ENCODE peak calls at places on chromosomes 3 and 15, in seven cellular contexts. Z is HepG2; H is cardiac fibroblast; U is CD8-positive, alpha-beta T cell; L is GM06990; N is WERI-Rb-1; G is AG04449. B is an unnamed sample.

GRCh38 chr3:99845999-99846398 is 28.3 kb downstream of the CMSS1 start:
- DNase-seq in U (no peak), H (no peak), L (no peak), G (no peak), N (no peak), Z (no peak), B (no peak)

GRCh38 chr3:119035014-119035346 is 334 bp upstream of the IGSF11 start:
- DNase-seq in U (no peak), L (no peak), Z (no peak), H (no peak), G (no peak), N (no peak), B (no peak)

GRCh38 chr3:155323063-155323666 is 29.7 kb upstream of the STRIT1 start:
- DNase-seq in H (peak), N (peak), Z (peak), U (no peak), L (no peak), G (peak), B (peak)

GRCh38 chr3:137163241-137163916 is 205.6 kb downstream of the IL20RB start:
- DNase-seq in N (peak), Z (no peak), L (no peak), U (no peak), H (no peak), G (no peak), B (no peak)

GRCh38 chr3:61563614-61564404 is 2.4 kb downstream of the PTPRG start:
- DNase-seq in H (peak), N (peak), G (no peak), L (peak), Z (no peak), U (no peak), B (no peak)

GRCh38 chr3:155560594-155560993 is 184.3 kb downstream of the PLCH1 start:
- DNase-seq in U (no peak), Z (no peak), L (no peak), N (no peak), G (no peak), H (no peak), B (no peak)

GRCh38 chr3:168093229-168093628 is 2.5 kb downstream of the GOLIM4 start:
- DNase-seq in L (no peak), N (no peak), G (no peak), Z (no peak), U (no peak), H (no peak), B (no peak)

GRCh38 chr3:77139665-77140064 is 99.8 kb downstream of the ROBO2 start:
- DNase-seq in Z (no peak), G (no peak), H (no peak), N (no peak), U (no peak), L (no peak), B (no peak)

GRCh38 chr3:179716811-179717210 is 64.0 kb downstream of the USP13 start:
- DNase-seq in Z (no peak), L (no peak), H (peak), N (no peak), G (peak), U (no peak), B (peak)

GRCh38 chr3:94162700-94163099 is 99.8 kb downstream of the NSUN3 start:
- DNase-seq in H (no peak), N (no peak), U (no peak), G (no peak), L (no peak), Z (peak), B (no peak)

GRCh38 chr3:185717121-185717520 is 107.7 kb downstream of the IGF2BP2 start:
- DNase-seq in G (peak), H (peak), L (no peak), N (no peak), U (no peak), Z (no peak), B (peak)

GRCh38 chr3:38960953-38961622 is 90.7 kb downstream of the SCN11A start:
- DNase-seq in L (no peak), Z (peak), U (no peak), H (peak), N (peak), G (no peak), B (peak)

GRCh38 chr3:133531981-133532380 is 41.5 kb upstream of the CDV3 start:
- DNase-seq in H (peak), Z (no peak), L (no peak), G (peak), N (no peak), U (no peak), B (peak)

GRCh38 chr15:92603743-92604470 is 51.7 kb downstream of the FAM174B start:
- DNase-seq in U (no peak), H (peak), N (no peak), L (no peak), G (no peak), Z (no peak), B (peak)

GRCh38 chr15:51621917-51622268 is 678 bp downstream of the DMXL2 start:
- DNase-seq in U (no peak), Z (peak), L (no peak), N (peak), G (no peak), H (peak), B (peak)

GRCh38 chr15:39230205-39230916 is 350.5 kb upstream of the THBS1 start:
- DNase-seq in H (peak), G (no peak), U (no peak), Z (no peak), L (no peak), N (no peak), B (peak)

GRCh38 chr3:146131616-146132410 is 29.2 kb downstream of the PLOD2 start:
- DNase-seq in Z (peak), H (peak), G (peak), U (no peak), L (no peak), N (no peak), B (peak)

GRCh38 chr3:162138509-162138908 is 641.9 kb downstream of the OTOL1 start:
- DNase-seq in N (no peak), Z (no peak), G (no peak), U (no peak), L (no peak), H (no peak), B (no peak)

GRCh38 chr15:78739996-78740903 is 71.0 kb downstream of the ADAMTS7 start:
- DNase-seq in Z (peak), H (peak), U (no peak), G (no peak), L (peak), N (peak), B (peak)
- TF ChIP-seq CTCF in Z (peak), H (peak), U (peak), G (peak), L (peak), N (peak), B (peak)

GRCh38 chr3:184496933-184497332 is 64.7 kb upstream of the EPHB3 start:
- DNase-seq in N (no peak), Z (no peak), H (no peak), G (no peak), L (no peak), U (no peak), B (no peak)
- H3K4me3 ChIP-seq in N (no peak), Z (no peak), H (no peak), G (no peak), L (no peak), U (no peak), B (no peak)

DNA sequence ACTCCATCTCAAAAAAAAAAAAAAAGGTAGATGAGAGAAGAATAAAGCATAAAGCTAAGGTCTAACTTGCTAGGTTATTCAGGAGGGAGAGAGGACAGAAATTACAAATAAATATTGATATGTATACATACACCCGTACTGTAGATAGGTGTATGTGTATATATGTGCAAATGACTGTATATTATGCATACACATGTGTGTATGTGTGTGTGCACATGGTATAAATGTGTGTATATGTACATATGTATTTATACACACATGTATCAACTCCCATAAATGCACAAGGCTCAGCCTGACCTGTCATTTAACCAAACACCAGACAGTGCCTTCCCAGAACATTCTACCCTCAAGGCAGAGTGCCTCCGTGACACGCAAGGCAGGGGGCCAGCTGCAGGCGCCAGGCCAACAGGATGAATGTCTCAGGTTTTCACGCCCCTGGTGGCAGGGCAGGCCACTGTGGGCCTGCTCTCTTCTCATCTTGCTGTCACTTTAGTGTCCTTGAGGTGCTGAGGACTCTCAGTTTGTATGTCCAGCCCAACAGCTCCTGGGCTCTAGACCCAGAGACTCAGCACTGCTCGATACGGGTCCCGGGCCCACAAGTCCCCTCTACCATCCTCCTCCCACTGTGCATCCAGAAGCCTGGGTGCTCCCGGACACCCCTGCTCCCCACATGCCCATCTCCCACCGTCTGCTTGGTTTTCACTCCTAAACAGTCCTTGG is 40.4 kb downstream of the TM2D3 start:
- DNase-seq in G (no peak), Z (no peak), H (no peak), U (no peak), L (no peak), N (no peak), B (no peak)
- TF ChIP-seq CTCF in G (no peak), Z (no peak), H (no peak), U (no peak), L (no peak), N (no peak), B (no peak)

GRCh38 chr15:98873441-98874218 is 134.0 kb downstream of the PGPEP1L start:
- DNase-seq in Z (no peak), L (no peak), U (no peak), H (peak), N (no peak), G (no peak), B (peak)
- H3K4me3 ChIP-seq in Z (no peak), L (no peak), U (no peak), H (no peak), N (no peak), G (peak), B (peak)

GRCh38 chr3:58529516-58530353 is 7.3 kb downstream of the ACOX2 start:
- DNase-seq in U (no peak), H (peak), Z (peak), L (no peak), N (peak), G (no peak), B (peak)
- TF ChIP-seq CTCF in U (no peak), H (peak), Z (peak), L (peak), N (peak), G (peak), B (peak)

GRCh38 chr3:43190682-43191081 is 84.8 kb upstream of the POMGNT2 start:
- DNase-seq in N (no peak), U (no peak), Z (no peak), L (no peak), H (peak), G (peak), B (peak)
- H3K4me3 ChIP-seq in N (no peak), U (no peak), Z (no peak), L (no peak), H (no peak), G (no peak), B (no peak)

DNA sequence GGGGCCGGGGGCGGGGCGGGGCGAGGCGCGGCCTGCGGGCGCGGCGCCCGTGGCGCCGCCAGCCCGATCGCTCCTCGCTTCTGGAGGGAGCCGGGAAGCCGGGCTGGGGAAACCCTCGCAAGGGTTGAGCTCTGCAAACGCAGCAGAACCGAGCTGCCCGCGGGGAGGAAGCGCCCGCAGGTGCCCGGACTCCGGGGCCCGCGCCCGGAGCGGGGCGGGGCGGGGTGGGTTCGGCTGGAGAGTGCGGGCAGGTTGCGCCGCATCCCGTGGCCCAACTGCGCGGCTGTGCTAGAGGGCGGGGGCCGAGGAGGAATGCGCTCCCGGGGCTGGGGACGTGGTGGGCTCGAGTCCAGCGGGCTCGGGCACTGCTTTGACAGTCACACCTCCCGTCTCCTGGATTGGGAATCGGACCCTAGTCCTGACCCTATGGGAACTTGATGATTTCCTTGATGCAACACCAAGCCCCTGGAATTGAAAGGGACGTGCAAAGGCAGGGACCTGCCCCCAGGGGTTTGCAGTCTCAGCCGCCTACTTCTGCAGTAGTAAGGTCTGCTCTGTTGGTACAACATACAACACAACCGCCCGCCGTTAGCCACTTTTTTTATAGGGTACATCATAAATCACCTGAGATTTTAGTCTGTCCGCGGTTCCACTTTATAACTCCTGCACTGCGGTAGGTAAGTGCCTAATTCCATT is 34.3 kb downstream of the ZBTB38 start:
- DNase-seq in U (peak), L (peak), Z (peak), H (peak), N (peak), G (no peak), B (peak)
- TF ChIP-seq CTCF in U (no peak), L (no peak), Z (no peak), H (no peak), N (no peak), G (no peak), B (no peak)

GRCh38 chr3:172138792-172139507 is 99.6 kb downstream of the FNDC3B start:
- DNase-seq in L (peak), N (no peak), U (no peak), G (no peak), H (peak), Z (peak), B (peak)

GRCh38 chr3:172139528-172140276 is 100.3 kb downstream of the FNDC3B start:
- DNase-seq in Z (no peak), U (no peak), N (no peak), G (no peak), H (no peak), L (no peak), B (no peak)

GRCh38 chr3:172142074-172143059 is 103.0 kb downstream of the FNDC3B start:
- DNase-seq in G (peak), U (no peak), H (peak), L (peak), N (no peak), Z (no peak), B (peak)

GRCh38 chr3:172143060-172143451 is 103.7 kb downstream of the FNDC3B start:
- DNase-seq in G (no peak), Z (no peak), N (no peak), H (no peak), U (no peak), L (no peak), B (no peak)

DNA sequence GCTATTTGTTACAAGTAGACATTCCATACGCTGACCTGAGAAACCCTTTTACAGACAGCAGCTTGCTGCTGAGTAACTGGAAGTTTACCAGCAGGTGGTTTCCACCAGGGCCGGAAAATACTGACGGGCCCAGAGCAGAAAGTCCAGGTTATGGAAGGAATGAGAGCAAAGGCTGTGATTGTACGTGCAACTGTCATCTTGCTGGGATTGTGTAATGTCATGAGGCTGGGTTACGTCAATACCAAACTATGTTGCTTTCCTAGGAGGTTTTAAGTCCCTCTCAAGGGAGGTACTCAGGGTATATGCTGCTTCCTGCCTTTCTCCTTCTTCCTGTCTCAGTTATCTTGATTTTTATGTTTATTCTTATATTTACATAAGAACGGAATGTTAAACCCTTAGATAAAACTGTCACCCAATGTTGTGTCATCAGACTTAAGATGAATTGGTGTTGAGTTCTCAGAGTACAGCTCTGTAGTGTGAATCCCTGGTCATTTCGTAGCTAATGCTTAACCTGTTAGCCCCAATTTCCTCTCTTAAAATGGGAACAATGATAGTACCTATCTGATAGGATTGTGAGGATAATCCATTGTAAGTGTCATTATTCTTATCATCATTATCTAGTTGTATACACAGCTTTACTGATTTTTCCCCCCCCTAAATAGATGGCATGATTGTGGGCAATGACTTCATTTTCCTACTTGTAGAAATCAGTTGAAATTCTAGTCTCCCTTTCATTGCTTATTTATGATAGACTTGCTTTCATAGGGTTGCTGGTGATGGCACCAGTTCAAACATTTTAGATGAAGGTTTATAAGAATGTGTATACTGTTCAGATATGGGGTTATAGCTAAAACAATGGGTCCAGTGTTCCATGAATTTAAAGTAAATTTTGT is 101.4 kb downstream of the FNDC3B start:
- DNase-seq in G (peak), Z (peak), N (no peak), U (no peak), H (peak), L (no peak), B (peak)
- H3K4me3 ChIP-seq in G (no peak), Z (no peak), N (no peak), U (no peak), H (no peak), L (no peak), B (no peak)

GRCh38 chr3:126433496-126434263 is 39.0 kb downstream of the CFAP100 start:
- DNase-seq in G (no peak), L (no peak), Z (no peak), U (no peak), H (no peak), N (no peak), B (no peak)
- TF ChIP-seq CTCF in G (no peak), L (no peak), Z (no peak), U (no peak), H (no peak), N (no peak), B (no peak)